ENCODE peak calls at places on chromosomes 4 and X, in five cellular contexts. D is RWPE1, B is AG09309, S is NCI-H187 treated with DMSO at 0.1 percent for 48 hours, L is fibroblast of the aortic adventitia. H is an unnamed sample.
A peak's percentile ranks its signal among the peaks of the same experiment; 100 is the strongest.

GRCh38 chrX:11434607-11435006 is 141.4 kb downstream of the AMELX start:
- DNase-seq in D (no peak), B (no peak), S (no peak), L (no peak), H (no peak)

GRCh38 chr4:182862166-182862875 is 54.9 kb downstream of the DCTD start:
- DNase-seq in D (no peak), B (no peak), S (no peak), L (no peak), H (no peak)

GRCh38 chrX:2863646-2864045 is 34.9 kb downstream of the GYG2 start:
- DNase-seq in D (peak; percentile 4), B (no peak), S (no peak), L (no peak), H (no peak)

GRCh38 chr4:85787133-85787532 is 312.2 kb downstream of the ARHGAP24 start:
- DNase-seq in D (peak; percentile 26), B (no peak), S (no peak), L (peak; percentile 85), H (peak; percentile 81)

GRCh38 chr4:56613101-56613862 is 67.8 kb downstream of the HOPX start:
- DNase-seq in D (peak; percentile 62), B (peak; percentile 23), S (no peak), L (peak; percentile 51), H (peak; percentile 5)

GRCh38 chr4:172202480-172203076 is 389.4 kb downstream of the GALNTL6 start:
- DNase-seq in D (peak; percentile 53), B (no peak), S (no peak), L (peak; percentile 8), H (peak; percentile 17)

GRCh38 chr4:185019451-185020292 is 1.4 kb downstream of the HELT start:
- DNase-seq in D (no peak), B (no peak), S (no peak), L (no peak), H (no peak)

GRCh38 chrX:137342969-137343368 is 223.0 kb upstream of the ZIC3 start:
- DNase-seq in D (no peak), B (no peak), S (no peak), L (no peak), H (no peak)

GRCh38 chr4:104574371-104574770 is 79.7 kb upstream of the CXXC4 start:
- DNase-seq in D (no peak), B (no peak), S (no peak), L (no peak), H (no peak)

GRCh38 chr4:182113774-182114173 is 129.4 kb upstream of the TENM3 start:
- DNase-seq in D (no peak), B (peak; percentile 53), S (no peak), L (peak; percentile 12), H (no peak)

GRCh38 chr4:138851626-138852443 is 163.7 kb upstream of the NOCT start:
- DNase-seq in D (peak; percentile 42), B (no peak), S (no peak), L (no peak), H (no peak)

GRCh38 chr4:156505341-156505955 is 466.2 kb downstream of the PDGFC start:
- DNase-seq in D (no peak), B (no peak), S (no peak), L (no peak), H (no peak)

GRCh38 chr4:125283702-125284279 is 31.0 kb upstream of the FAT4 start:
- DNase-seq in D (peak; percentile 11), B (peak; percentile 13), S (no peak), L (peak; percentile 64), H (peak; percentile 54)

H was measured in endothelial cell of umbilical vein.